ENCODE peak calls at places on chromosomes 16 and 17, in five cellular contexts. Y is breast epithelium, J is HCT116, E is SK-N-SH, L is transverse colon. S is an unnamed sample.

GRCh38 chr17:40015005-40015997 is at the start of gene CSF3:
- DNase-seq in Y (no peak), J (no peak), E (peak; percentile 19), L (peak; percentile 62), S (no peak)

GRCh38 chr16:89357055-89357454 is 133.3 kb downstream of the ANKRD11 start:
- DNase-seq in Y (no peak), J (no peak), E (no peak), L (no peak), S (no peak)

GRCh38 chr17:36534117-36534880 is at the start of gene MYO19:
- DNase-seq in Y (peak; percentile 67), J (peak; percentile 67), E (peak; percentile 81), L (peak; percentile 82), S (peak; percentile 91)

GRCh38 chr16:57540906-57541753 is 1.3 kb upstream of the ADGRG5 start:
- DNase-seq in Y (peak; percentile 45), J (no peak), E (peak; percentile 10), L (no peak), S (peak; percentile 71)

GRCh38 chr16:12020007-12020406 is 43.5 kb downstream of the SNX29 start:
- DNase-seq in Y (no peak), J (no peak), E (no peak), L (no peak), S (peak; percentile 82)

GRCh38 chr16:66254106-66254505 is 112.4 kb upstream of the CDH5 start:
- DNase-seq in Y (no peak), J (no peak), E (no peak), L (no peak), S (no peak)

GRCh38 chr16:27492588-27492979 is 57.1 kb downstream of the GTF3C1 start:
- DNase-seq in Y (no peak), J (no peak), E (no peak), L (no peak), S (peak; percentile 64)

GRCh38 chr17:39755550-39756375 is 18.0 kb downstream of the GRB7 start:
- DNase-seq in Y (no peak), J (no peak), E (no peak), L (peak; percentile 69), S (peak; percentile 87)

GRCh38 chr17:74404802-74405201 is 27.1 kb upstream of the GPRC5C start:
- DNase-seq in Y (no peak), J (no peak), E (no peak), L (no peak), S (no peak)

GRCh38 chr17:30571921-30572320 is 94.7 kb downstream of the GOSR1 start:
- DNase-seq in Y (peak; percentile 25), J (no peak), E (no peak), L (no peak), S (no peak)

GRCh38 chr16:354971-355441 is 2.5 kb upstream of the AXIN1 start:
- DNase-seq in Y (no peak), J (no peak), E (no peak), L (no peak), S (peak; percentile 83)

GRCh38 chr17:50502643-50502990 is 5.6 kb upstream of the MYCBPAP start:
- DNase-seq in Y (no peak), J (no peak), E (no peak), L (no peak), S (peak; percentile 27)

GRCh38 chr16:71899171-71899570 is 3.8 kb downstream of the IST1 start:
- DNase-seq in Y (no peak), J (no peak), E (no peak), L (no peak), S (no peak)

GRCh38 chr16:3431779-3432219 is 11.5 kb downstream of the ZNF597 start:
- DNase-seq in Y (no peak), J (no peak), E (peak; percentile 51), L (peak; percentile 19), S (peak; percentile 90)

GRCh38 chr17:81821603-81822311 is 11.3 kb downstream of the MCRIP1 start:
- DNase-seq in Y (peak; percentile 88), J (peak; percentile 40), E (peak; percentile 82), L (peak; percentile 95), S (peak; percentile 86)

GRCh38 chr16:12629271-12629670 is 174.4 kb downstream of the CPPED1 start:
- DNase-seq in Y (no peak), J (no peak), E (no peak), L (no peak), S (no peak)

GRCh38 chr17:39744836-39745215 is 7.1 kb downstream of the GRB7 start:
- DNase-seq in Y (peak; percentile 33), J (no peak), E (no peak), L (no peak), S (peak; percentile 41)

GRCh38 chr17:43713494-43714162 is 45.0 kb downstream of the SOST start:
- DNase-seq in Y (no peak), J (no peak), E (peak; percentile 88), L (no peak), S (peak; percentile 79)

GRCh38 chr16:65634291-65634690 is 512.4 kb upstream of the CDH11 start:
- DNase-seq in Y (no peak), J (no peak), E (peak; percentile 8), L (no peak), S (no peak)

GRCh38 chr17:38681096-38681495 is 6.3 kb upstream of the EPOP start:
- DNase-seq in Y (no peak), J (no peak), E (no peak), L (no peak), S (no peak)

GRCh38 chr17:17303847-17304490 is 796 bp downstream of the NT5M start:
- DNase-seq in Y (no peak), J (no peak), E (peak; percentile 34), L (no peak), S (no peak)

GRCh38 chr17:17298108-17298507 is 5.1 kb upstream of the NT5M start:
- DNase-seq in Y (no peak), J (no peak), E (no peak), L (no peak), S (no peak)

GRCh38 chr17:17304521-17304985 is 1.4 kb downstream of the NT5M start:
- DNase-seq in Y (no peak), J (no peak), E (no peak), L (no peak), S (no peak)

GRCh38 chr17:17303010-17303846 is at the start of gene NT5M:
- DNase-seq in Y (no peak), J (no peak), E (peak; percentile 95), L (peak; percentile 80), S (peak; percentile 95)

DNA sequence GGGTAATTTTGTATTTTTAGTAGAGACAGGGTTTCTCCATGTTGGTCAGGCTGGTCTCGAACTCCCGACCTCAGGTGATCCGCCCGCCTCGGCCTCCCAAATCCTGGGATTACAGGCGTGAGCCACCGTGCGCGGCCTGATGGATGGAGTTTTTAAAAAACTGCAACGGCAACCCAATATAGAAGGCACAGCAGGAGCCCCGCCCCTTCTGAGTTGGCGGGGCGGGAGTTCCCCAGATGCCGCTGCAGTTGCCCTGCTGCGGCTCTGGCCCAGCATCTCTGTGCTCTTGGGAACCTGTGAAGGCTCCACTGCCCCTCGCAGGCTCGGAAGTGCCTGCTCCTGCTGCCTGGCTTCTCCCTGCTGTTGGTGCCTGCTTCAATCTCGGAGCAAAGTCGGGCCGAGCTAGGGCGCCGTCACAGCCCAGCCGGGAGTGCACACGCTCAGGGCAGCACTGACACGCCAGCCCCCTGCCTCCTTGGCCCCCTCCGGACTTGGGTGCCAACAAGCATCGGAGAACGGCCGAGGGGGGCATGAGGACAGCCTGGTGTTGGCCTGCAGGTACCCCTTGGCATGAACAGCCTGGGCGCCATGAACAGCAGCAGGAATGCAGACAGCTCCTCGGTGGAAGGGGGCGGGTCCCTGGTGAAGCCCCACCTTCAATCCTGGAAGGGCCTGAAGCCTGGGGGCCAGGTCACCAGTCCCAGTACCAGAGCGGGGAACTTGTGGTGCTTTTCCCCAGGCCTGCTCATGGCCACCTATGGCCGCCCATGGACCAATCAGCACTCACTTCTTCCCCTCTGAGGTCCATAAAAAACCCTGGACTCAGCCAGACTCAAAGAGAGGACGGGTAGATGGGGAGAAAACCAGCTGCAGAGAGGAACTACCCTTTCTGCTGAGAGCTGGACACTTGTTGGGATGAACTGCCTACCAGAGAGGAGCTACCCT is 2.3 kb upstream of the NT5M start:
- DNase-seq in Y (no peak), J (no peak), E (no peak), L (peak; percentile 52), S (peak; percentile 86)
- H3K4me3 ChIP-seq in Y (peak overlapping the region; percentile 57), J (no peak overlapping the region), E (no peak overlapping the region), L (peak overlapping the region; percentile 27), S (peak overlapping the region; percentile 50)

DNA sequence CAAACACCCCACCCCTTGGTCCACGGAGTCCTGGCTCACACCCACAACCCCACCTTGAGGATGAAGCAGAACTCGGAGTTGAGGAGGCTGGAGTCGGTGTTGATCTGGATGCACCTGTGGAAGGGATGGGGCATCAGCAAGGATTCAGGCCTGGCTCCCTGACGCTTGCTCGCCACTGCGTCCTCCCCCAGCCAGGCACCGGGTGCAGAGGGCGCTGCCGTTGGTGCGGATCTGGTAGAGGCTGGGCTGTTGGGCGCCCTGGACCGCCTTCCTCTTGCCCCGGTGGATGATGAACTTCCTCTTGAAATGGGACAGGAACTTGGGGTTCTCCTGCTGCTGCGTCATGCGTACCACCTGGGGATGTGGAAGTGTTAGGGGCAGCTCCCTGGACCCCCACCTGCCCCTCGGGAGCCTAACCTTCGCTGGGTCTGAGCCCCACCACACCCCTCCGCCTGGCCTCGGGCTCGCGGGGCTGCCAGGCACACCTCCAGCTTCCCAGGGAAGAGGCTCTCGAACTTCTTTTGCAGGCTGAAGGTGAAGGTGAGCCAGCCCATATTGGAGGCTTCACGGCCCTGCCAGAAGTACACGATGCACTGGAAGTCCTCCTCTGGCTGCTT is 12.3 kb downstream of the FLII start:
- DNase-seq in Y (no peak), J (no peak), E (no peak), L (no peak), S (no peak)
- TF ChIP-seq POLR2AphosphoS5 in Y (no peak), J (no peak), E (no peak), L (no peak), S (peak; percentile 71)

DNA sequence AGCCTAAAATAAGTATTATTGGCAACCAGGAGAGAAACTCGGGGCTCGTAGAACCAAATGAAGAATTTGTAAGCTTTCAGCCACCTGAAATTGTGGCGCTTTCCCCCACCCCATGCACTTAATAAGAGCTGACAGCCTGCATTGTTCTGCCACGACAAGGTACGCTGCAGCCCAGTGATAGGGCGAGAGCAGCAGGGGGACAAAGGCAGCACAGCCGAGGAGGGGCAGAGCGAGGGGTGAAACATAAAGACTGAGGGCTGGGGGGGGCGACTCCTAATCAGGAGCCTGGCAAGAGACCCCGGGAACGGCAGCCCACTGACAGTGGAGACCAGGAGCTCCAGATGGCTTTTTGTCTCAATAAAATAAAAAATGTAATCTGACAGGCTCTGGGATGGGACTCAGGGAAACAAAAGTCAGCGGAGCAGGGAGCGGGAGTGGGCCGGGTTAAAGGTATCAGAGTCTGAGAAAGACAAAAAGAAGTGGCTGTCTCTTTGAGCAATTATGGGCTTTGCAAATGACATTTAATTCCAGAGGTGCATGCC is 17.3 kb upstream of the CCDC182 start:
- DNase-seq in Y (no peak), J (no peak), E (peak; percentile 73), L (no peak), S (no peak)
- H3K4me3 ChIP-seq in Y (no peak overlapping the region), J (no peak overlapping the region), E (no peak overlapping the region), L (no peak overlapping the region), S (no peak overlapping the region)

GRCh38 chr16:81526935-81527334 is 82.3 kb downstream of the CMIP start:
- DNase-seq in Y (no peak), J (no peak), E (no peak), L (no peak), S (peak; percentile 56)
- TF ChIP-seq POLR2AphosphoS5 in Y (no peak), J (no peak), E (no peak), L (no peak), S (peak; percentile 15)

DNA sequence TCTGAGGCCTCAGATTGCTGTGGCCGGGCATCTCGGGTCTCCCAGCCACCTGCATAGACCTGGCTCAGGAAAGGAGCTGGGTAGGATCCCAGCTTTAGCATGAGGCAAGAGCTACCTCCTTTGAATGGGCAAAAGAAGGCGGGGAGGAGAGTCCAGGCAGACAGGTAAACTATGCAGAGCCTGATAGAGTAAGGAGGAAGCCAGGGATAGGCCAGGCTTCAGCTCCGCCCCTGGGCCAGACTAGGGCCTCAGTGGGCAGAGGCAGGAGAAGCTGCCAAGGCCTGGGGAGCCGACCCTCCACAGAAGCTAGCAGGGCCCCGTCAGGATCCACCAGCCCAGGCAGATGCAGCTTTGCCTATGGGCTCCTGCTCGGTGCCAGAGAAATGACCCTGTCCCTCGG is 22.6 kb upstream of the UBE2G1 start:
- DNase-seq in Y (no peak), J (no peak), E (no peak), L (no peak), S (no peak)
- H3K4me3 ChIP-seq in Y (no peak overlapping the region), J (no peak overlapping the region), E (no peak overlapping the region), L (no peak overlapping the region), S (no peak overlapping the region)